ENCODE peak calls at places on chromosomes 11 and 22, in five cellular contexts. E is brain microvascular endothelial cell; A is CD4-positive, alpha-beta T cell; M is AG04450; J is upper lobe of right lung. R is an unnamed sample. For H3K27me3, the result is how much of the 10 kb centered on the place peaks cover.

GRCh38 chr11:58530236-58530635 is 22.3 kb upstream of the OR5B21 start:
- DNase-seq in J (no peak), E (no peak), A (peak), M (no peak), R (no peak)

GRCh38 chr11:119476666-119477331 is 53.8 kb upstream of the THY1 start:
- DNase-seq in M (no peak), A (no peak), J (no peak), E (no peak), R (no peak)

GRCh38 chr11:57269580-57270021 is 32.6 kb upstream of the APLNR start:
- DNase-seq in A (no peak), M (no peak), J (no peak), E (no peak), R (no peak)

GRCh38 chr22:19046287-19046686 is 75.9 kb downstream of the DGCR2 start:
- DNase-seq in E (no peak), M (no peak), A (no peak), J (no peak), R (no peak)

GRCh38 chr11:117649656-117650055 is 147.4 kb downstream of the DSCAML1 start:
- DNase-seq in J (no peak), E (no peak), A (no peak), M (no peak), R (no peak)

GRCh38 chr11:30855383-30856006 is 269.3 kb upstream of the MPPED2 start:
- DNase-seq in A (no peak), E (no peak), J (no peak), M (no peak), R (no peak)

GRCh38 chr22:25139062-25139461 is 60.6 kb upstream of the CRYBB3 start:
- DNase-seq in E (no peak), J (no peak), M (no peak), A (no peak), R (no peak)

GRCh38 chr11:63274776-63275175 is 31.4 kb upstream of the SLC22A25 start:
- DNase-seq in E (no peak), J (no peak), A (no peak), M (no peak), R (no peak)

GRCh38 chr11:27933992-27934829 is 173.7 kb downstream of the KIF18A start:
- DNase-seq in M (peak), A (no peak), J (no peak), E (peak), R (peak)

GRCh38 chr11:9858822-9859221 is 194.9 kb downstream of the SWAP70 start:
- DNase-seq in M (no peak), J (no peak), E (no peak), A (no peak), R (no peak)

GRCh38 chr11:85682330-85683305 is 3.4 kb downstream of the CCDC89 start:
- DNase-seq in J (peak), M (peak), A (peak), E (peak), R (no peak)

GRCh38 chr11:67056640-67057409 is at the start of gene RHOD:
- DNase-seq in M (no peak), J (peak), E (no peak), A (no peak), R (no peak)

GRCh38 chr11:108207683-108208060 is 14.8 kb downstream of the NPAT start:
- DNase-seq in A (no peak), E (no peak), J (no peak), M (no peak), R (no peak)

GRCh38 chr11:83088965-83089364 is 17.3 kb upstream of the RAB30 start:
- DNase-seq in E (no peak), M (no peak), A (no peak), J (no peak), R (no peak)
- TF ChIP-seq CTCF in E (peak), M (no peak), A (no peak), J (no peak), R (peak)

DNA sequence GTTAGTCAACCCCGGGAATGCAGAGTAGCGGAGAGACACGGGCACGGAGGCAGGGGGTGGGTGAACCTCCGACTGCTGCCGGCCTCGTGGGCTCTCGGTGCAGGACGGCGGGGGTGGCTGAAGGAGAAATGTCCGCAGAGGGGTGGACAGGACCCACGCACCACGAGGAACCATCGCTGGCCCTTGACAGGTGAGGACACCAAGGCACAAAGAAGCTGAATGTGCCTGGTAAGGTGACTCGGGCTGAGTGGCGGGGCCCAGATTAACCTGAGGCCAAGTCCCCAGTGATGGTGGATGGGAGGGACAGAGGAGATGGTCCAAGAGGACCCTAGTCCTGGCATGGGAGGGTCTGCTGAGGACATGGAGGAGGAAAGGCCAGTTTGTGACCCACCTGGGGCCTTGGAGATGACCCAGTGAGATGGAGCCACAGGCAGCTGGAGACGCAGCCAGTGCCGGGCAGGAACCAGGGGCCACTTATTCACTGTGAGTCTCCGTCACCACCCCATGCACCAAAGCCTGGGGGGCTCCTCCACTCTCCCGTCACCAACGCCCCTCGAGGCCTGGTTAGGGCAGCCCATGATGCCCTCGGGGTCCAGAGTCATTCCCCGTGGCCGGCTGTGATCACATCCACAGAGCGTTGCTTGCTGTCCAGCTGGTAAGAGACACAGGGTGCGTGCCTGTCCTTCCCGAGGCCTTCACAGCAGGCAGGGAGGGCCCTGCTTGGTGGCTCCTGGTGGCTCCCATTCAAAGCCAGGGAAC is 64.2 kb downstream of the CELSR1 start:
- DNase-seq in A (no peak), J (no peak), M (no peak), E (no peak), R (no peak)
- H3K27me3 ChIP-seq in A (under half), J (under half), M (under half), E (under half), R (under half)

GRCh38 chr11:120566176-120566575 is 54.6 kb downstream of the GRIK4 start:
- DNase-seq in M (no peak), J (no peak), E (peak), A (no peak), R (no peak)

GRCh38 chr11:120565436-120566155 is 54.0 kb downstream of the GRIK4 start:
- DNase-seq in E (no peak), J (no peak), A (no peak), M (no peak), R (no peak)

GRCh38 chr11:120563698-120564572 is 52.4 kb downstream of the GRIK4 start:
- DNase-seq in J (no peak), E (no peak), A (no peak), M (no peak), R (no peak)

GRCh38 chr11:120562806-120563425 is 51.4 kb downstream of the GRIK4 start:
- DNase-seq in A (no peak), M (no peak), J (no peak), E (no peak), R (no peak)

DNA sequence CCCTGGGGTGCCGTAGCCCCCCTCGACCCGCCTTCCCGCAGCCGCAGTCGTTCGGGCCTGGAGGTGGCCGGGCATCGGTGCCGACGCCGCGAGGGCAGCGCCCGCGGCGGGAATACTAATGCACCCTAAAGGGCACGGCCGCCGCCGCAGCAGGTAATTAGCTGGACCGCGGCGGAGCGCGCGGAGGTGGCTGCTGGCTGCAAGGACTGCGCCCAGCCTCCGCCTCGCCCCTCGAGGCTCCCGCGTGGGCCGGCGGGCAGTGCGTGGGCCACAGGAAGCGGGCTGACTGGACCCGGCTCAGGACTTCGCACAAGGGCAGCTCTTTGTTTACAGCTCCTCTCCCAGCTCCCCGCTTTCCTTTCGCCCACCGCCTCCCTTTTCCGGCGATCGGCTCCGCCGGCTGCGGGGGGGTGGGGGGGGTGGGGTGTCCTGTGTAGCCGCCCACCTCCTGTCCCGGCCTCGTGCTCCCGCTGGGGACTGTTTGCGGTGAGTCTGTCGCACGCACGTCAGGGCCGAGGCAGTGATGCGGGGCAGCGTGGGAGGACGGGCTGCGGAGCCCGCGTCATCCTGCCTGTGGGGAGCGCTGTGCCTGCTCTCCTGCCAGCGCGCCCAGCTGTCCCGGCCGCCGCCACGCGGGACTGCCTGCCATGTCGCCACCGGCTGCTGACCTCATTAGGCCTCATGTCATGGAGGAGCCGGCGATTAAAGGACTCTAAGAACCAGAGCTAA is 53.2 kb downstream of the GRIK4 start:
- DNase-seq in E (peak), A (no peak), J (no peak), M (no peak), R (no peak)
- TF ChIP-seq CTCF in E (peak), A (no peak), J (peak), M (peak), R (no peak)

GRCh38 chr11:60717956-60718355 is 6.6 kb upstream of the MS4A18 start:
- DNase-seq in M (no peak), J (no peak), A (no peak), E (no peak), R (no peak)
- H3K27me3 ChIP-seq in M (under half), J (under half), A (under half), E (under half), R (under half)

DNA sequence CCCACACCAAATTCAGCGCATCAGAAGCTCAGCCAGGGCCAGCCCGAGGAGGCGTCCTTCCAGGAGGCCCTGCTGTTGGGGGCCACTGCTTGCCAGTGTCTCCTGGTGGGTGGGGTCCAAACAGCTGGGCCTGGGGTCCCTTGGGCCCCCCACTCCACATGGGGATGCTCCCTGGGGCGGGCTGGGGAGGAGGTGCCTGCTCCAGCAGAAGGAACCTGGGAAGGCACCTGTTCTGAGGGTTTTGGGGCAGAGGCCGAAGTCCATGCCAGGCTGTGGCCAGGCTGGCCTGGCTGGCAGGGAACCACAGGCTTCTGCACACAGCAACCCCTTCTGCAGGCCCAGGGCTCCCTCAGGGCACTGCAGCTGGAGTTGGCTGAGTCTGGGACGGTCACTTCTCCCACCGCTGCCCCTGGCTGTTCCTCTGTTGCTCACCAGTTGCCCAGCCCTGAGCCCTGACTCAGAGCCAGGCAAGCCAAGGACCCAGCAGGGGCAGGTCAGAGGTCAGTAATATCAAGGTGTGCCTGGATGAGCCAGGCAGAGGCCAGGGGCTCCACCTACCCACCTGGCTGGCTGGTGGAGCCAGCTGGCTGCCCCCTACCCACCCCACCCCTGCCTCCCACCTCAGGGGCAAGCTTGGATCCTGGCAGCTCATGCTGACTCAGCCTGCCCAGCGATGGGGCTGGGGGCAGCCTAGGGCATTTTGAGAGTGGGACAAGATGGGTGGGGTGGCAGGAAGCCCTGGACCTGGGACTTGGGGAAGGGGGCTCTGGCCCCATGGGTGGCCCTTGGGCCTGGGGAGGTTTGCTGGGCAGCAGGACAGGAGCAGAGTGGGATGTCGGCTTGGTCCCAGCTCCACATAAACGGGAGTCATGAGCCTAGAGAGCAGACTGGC is 12.0 kb upstream of the PHLDA2 start:
- DNase-seq in E (no peak), J (peak), M (no peak), A (no peak), R (no peak)
- TF ChIP-seq CTCF in E (no peak), J (no peak), M (no peak), A (no peak), R (no peak)

GRCh38 chr11:124740277-124740882 is 638 bp downstream of the NRGN start:
- DNase-seq in J (peak), A (peak), E (no peak), M (no peak), R (no peak)

GRCh38 chr11:124745270-124745834 is 5.6 kb downstream of the NRGN start:
- DNase-seq in J (no peak), A (no peak), M (no peak), E (no peak), R (no peak)

GRCh38 chr11:124739479-124740276 is at the start of gene NRGN:
- DNase-seq in M (peak), J (peak), A (peak), E (peak), R (peak)

GRCh38 chr11:124745835-124746620 is 6.0 kb downstream of the VSIG2 start:
- DNase-seq in J (no peak), M (no peak), E (no peak), A (peak), R (no peak)

GRCh38 chr11:124743050-124743449 is 3.3 kb downstream of the NRGN start:
- DNase-seq in J (no peak), A (no peak), E (no peak), M (no peak), R (no peak)
- H3K27me3 ChIP-seq in J (under half), A (under half), E (under half), M (under half), R (under half)

GRCh38 chr22:42288791-42289190 is 18.3 kb upstream of the TCF20 start:
- DNase-seq in A (no peak), M (no peak), J (no peak), E (no peak), R (no peak)

GRCh38 chr22:42294034-42294985 is 23.9 kb upstream of the TCF20 start:
- DNase-seq in E (peak), J (peak), M (no peak), A (peak), R (no peak)

GRCh38 chr22:42289671-42290269 is 19.3 kb upstream of the TCF20 start:
- DNase-seq in A (no peak), J (no peak), M (no peak), E (no peak), R (no peak)

GRCh38 chr22:42292726-42293520 is 22.5 kb upstream of the TCF20 start:
- DNase-seq in M (no peak), E (no peak), J (no peak), A (no peak), R (no peak)

DNA sequence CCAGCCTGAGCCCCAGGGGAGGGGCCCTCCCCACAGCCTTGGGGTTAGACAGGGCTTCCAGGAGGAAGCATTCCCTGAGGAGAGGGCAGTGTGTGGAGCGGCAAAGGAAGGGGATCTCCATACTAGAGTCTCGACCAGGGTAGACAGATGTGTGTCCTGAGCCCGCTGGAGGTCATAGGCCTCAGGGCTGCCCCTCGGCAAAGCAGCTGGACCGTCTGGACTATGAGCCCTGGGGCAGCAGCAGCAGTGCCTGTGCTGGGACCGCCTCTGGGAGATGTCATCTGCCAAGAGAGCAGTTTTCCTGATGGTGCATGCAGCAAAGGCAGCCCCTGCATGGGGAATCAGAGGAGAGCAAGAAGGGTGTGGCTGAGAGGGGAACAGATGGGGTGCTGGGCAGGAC is 20.8 kb upstream of the TCF20 start:
- DNase-seq in M (no peak), A (no peak), E (no peak), J (no peak), R (no peak)
- TF ChIP-seq CTCF in M (no peak), A (no peak), E (no peak), J (no peak), R (no peak)

DNA sequence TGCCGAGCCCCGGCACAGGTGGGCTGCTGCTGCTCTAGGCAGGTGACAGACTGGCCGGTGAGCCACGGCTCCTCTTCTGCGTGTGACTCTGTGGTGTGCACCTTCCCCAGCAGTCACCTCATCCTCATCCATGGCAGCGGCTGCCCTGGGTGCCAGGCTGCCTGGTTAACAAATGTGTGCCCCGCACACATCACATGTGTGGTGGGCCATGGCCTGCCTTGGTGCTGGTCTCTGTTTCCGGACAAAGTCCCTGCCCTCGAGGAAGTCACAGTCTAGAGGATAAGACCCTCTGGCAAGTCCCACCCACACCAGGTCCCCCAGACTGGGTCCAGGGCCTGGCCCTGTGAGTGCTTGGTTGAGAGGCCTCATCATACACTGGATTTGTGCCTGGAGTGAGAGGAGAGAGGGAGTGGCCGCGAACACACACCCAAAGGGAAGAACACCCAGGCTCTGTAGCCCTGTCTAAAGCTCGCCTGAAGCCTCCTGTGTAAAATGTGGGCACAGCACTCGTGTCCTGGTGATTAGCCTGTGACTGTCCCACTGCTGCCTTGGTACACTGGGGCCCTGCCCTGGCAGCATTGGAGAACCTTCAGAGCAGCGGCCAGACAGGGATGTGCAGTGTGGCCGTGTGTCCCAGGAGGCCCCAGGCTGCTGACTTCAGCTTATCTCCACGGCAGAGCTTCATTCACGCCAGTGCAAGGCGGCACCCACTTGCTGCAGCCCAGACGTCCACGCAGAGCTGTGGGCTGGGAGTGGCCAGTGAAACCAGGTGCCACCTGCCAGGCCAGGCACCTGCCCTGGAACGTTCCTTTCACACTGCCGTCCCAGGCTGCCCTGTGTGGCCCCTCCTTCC is 269.9 kb downstream of the TBC1D22A start:
- DNase-seq in E (no peak), J (peak), A (no peak), M (no peak), R (no peak)
- H3K27me3 ChIP-seq in E (under half), J (under half), A (under half), M (under half), R (under half)

GRCh38 chr22:24107668-24108067 is 73.6 kb upstream of the SUSD2 start:
- DNase-seq in E (peak), J (no peak), A (no peak), M (peak), R (peak)

GRCh38 chr22:24105661-24106060 is 75.6 kb upstream of the SUSD2 start:
- DNase-seq in A (no peak), J (no peak), M (no peak), E (no peak), R (no peak)

GRCh38 chr22:24108073-24108472 is 73.2 kb upstream of the SUSD2 start:
- DNase-seq in E (no peak), A (no peak), J (no peak), M (no peak), R (no peak)

GRCh38 chr22:24105018-24105360 is 76.3 kb upstream of the SUSD2 start:
- DNase-seq in A (no peak), M (no peak), J (no peak), E (no peak), R (no peak)

GRCh38 chr22:24106385-24107381 is 74.6 kb upstream of the SUSD2 start:
- DNase-seq in E (no peak), J (no peak), M (no peak), A (no peak), R (no peak)
- TF ChIP-seq CTCF in E (peak), J (peak), M (peak), A (peak), R (peak)

GRCh38 chr11:64713031-64713780 is 9.8 kb downstream of the NRXN2 start:
- DNase-seq in A (no peak), J (peak), E (no peak), M (no peak), R (no peak)
- H3K27me3 ChIP-seq in A (half or more), J (half or more), E (under half), M (half or more), R (under half)

R was measured in BJ.